ENCODE peak calls at places on chromosomes 4 and X, in five cellular contexts. I is D341Med, E is ureter, D is nephron progenitor cell, Y is GM13976. H is an unnamed sample.

GRCh38 chr4:76622126-76622525 is 187.1 kb downstream of the SHROOM3 start:
- DNase-seq in I (no peak), E (no peak), D (no peak), Y (no peak), H (no peak)

GRCh38 chr4:185889566-185889965 is 77.6 kb upstream of the SORBS2 start:
- DNase-seq in I (no peak), E (no peak), D (no peak), Y (no peak), H (no peak)

GRCh38 chr4:55087016-55087929 is 38.1 kb downstream of the KDR start:
- DNase-seq in I (no peak), E (no peak), D (no peak), Y (no peak), H (no peak)

GRCh38 chr4:159487284-159487747 is 384.4 kb downstream of the RAPGEF2 start:
- DNase-seq in I (peak; percentile 79), E (peak; percentile 56), D (peak; percentile 62), Y (peak; percentile 42), H (peak; percentile 17)

GRCh38 chrX:28189011-28189410 is 207.8 kb upstream of the DCAF8L1 start:
- DNase-seq in I (no peak), E (no peak), D (no peak), Y (no peak), H (no peak)

GRCh38 chrX:110418220-110418856 is 59.7 kb downstream of the RTL9 start:
- DNase-seq in I (peak; percentile 43), E (peak; percentile 52), D (peak; percentile 49), Y (no peak), H (no peak)

GRCh38 chr4:154164931-154165839 is 326.4 kb downstream of the DCHS2 start:
- DNase-seq in I (no peak), E (peak; percentile 43), D (no peak), Y (no peak), H (peak; percentile 69)

GRCh38 chr4:105191621-105192210 is 45.0 kb downstream of the TET2 start:
- DNase-seq in I (peak; percentile 43), E (no peak), D (no peak), Y (peak; percentile 39), H (peak; percentile 81)

GRCh38 chr4:77600521-77601451 is 4.8 kb upstream of the CXCL13 start:
- DNase-seq in I (peak; percentile 66), E (peak; percentile 47), D (peak; percentile 31), Y (peak; percentile 36), H (no peak)

GRCh38 chrX:100863326-100863854 is 10.8 kb downstream of the NOX1 start:
- DNase-seq in I (no peak), E (no peak), D (no peak), Y (no peak), H (no peak)

GRCh38 chrX:140091276-140091886 is 126.1 kb upstream of the CXorf66 start:
- DNase-seq in I (peak; percentile 72), E (peak; percentile 44), D (peak; percentile 71), Y (peak; percentile 30), H (no peak)

GRCh38 chrX:63418211-63418610 is 67.1 kb upstream of the SPIN4 start:
- DNase-seq in I (no peak), E (no peak), D (no peak), Y (no peak), H (no peak)